ENCODE peak calls at places on chromosomes 11 and 22, in nine cellular contexts. One of them, this sample, is unnamed.

GRCh38 chr11:80182906-80183305 is 742.1 kb upstream of the TENM4 start:
- DNase-seq in heart right ventricle: no peak
- DNase-seq in lung: no peak
- DNase-seq in thyroid gland: no peak
- DNase-seq in heart left ventricle: no peak
- DNase-seq in lower lobe of right lung: no peak
- DNase-seq in NT2/D1: no peak
- DNase-seq in thoracic aorta: no peak
- DNase-seq in neural progenitor cell: no peak
- DNase-seq in this sample: no peak

GRCh38 chr22:19036523-19037273 is 85.5 kb downstream of the DGCR2 start:
- DNase-seq in heart right ventricle: no peak
- DNase-seq in lung: no peak
- DNase-seq in thyroid gland: no peak
- DNase-seq in heart left ventricle: no peak
- DNase-seq in lower lobe of right lung: peak; percentile 38
- DNase-seq in NT2/D1: no peak
- DNase-seq in thoracic aorta: no peak
- DNase-seq in neural progenitor cell: no peak
- DNase-seq in this sample: no peak

GRCh38 chr11:124602193-124602592 is 9.0 kb upstream of the PANX3 start:
- DNase-seq in heart right ventricle: no peak
- DNase-seq in lung: no peak
- DNase-seq in thyroid gland: no peak
- DNase-seq in heart left ventricle: no peak
- DNase-seq in lower lobe of right lung: no peak
- DNase-seq in NT2/D1: no peak
- DNase-seq in thoracic aorta: no peak
- DNase-seq in neural progenitor cell: no peak
- DNase-seq in this sample: no peak

GRCh38 chr11:62601114-62601363 is 626 bp downstream of the MTA2 start:
- DNase-seq in heart right ventricle: peak; percentile 69
- DNase-seq in lung: no peak
- DNase-seq in thyroid gland: peak; percentile 65
- DNase-seq in heart left ventricle: no peak
- DNase-seq in lower lobe of right lung: no peak
- DNase-seq in NT2/D1: no peak
- DNase-seq in thoracic aorta: no peak
- DNase-seq in neural progenitor cell: no peak
- DNase-seq in this sample: no peak

GRCh38 chr22:49768961-49769690 is 58.5 kb downstream of the BRD1 start:
- DNase-seq in heart right ventricle: no peak
- DNase-seq in lung: no peak
- DNase-seq in thyroid gland: peak; percentile 85
- DNase-seq in heart left ventricle: no peak
- DNase-seq in lower lobe of right lung: peak; percentile 52
- DNase-seq in NT2/D1: no peak
- DNase-seq in thoracic aorta: no peak
- DNase-seq in neural progenitor cell: no peak
- DNase-seq in this sample: peak; percentile 72

GRCh38 chr11:128302425-128303186 is 284.8 kb downstream of the ETS1 start:
- DNase-seq in heart right ventricle: no peak
- DNase-seq in lung: no peak
- DNase-seq in thyroid gland: no peak
- DNase-seq in heart left ventricle: no peak
- DNase-seq in lower lobe of right lung: no peak
- DNase-seq in NT2/D1: no peak
- DNase-seq in thoracic aorta: no peak
- DNase-seq in neural progenitor cell: no peak
- DNase-seq in this sample: no peak

GRCh38 chr22:30425616-30426394 is at the start of gene MTFP1:
- DNase-seq in heart right ventricle: peak; percentile 66
- DNase-seq in lung: peak; percentile 64
- DNase-seq in thyroid gland: peak; percentile 75
- DNase-seq in heart left ventricle: peak; percentile 68
- DNase-seq in lower lobe of right lung: peak; percentile 66
- DNase-seq in NT2/D1: peak; percentile 47
- DNase-seq in thoracic aorta: no peak
- DNase-seq in neural progenitor cell: peak; percentile 91
- DNase-seq in this sample: peak; percentile 82

GRCh38 chr22:42307806-42308563 is 37.5 kb upstream of the TCF20 start:
- DNase-seq in heart right ventricle: no peak
- DNase-seq in lung: no peak
- DNase-seq in thyroid gland: no peak
- DNase-seq in heart left ventricle: no peak
- DNase-seq in lower lobe of right lung: no peak
- DNase-seq in NT2/D1: no peak
- DNase-seq in thoracic aorta: no peak
- DNase-seq in neural progenitor cell: no peak
- DNase-seq in this sample: no peak

GRCh38 chr22:50714150-50714549 is 23.9 kb upstream of the ACR start:
- DNase-seq in heart right ventricle: no peak
- DNase-seq in lung: no peak
- DNase-seq in thyroid gland: no peak
- DNase-seq in heart left ventricle: peak; percentile 20
- DNase-seq in lower lobe of right lung: peak; percentile 33
- DNase-seq in NT2/D1: no peak
- DNase-seq in thoracic aorta: no peak
- DNase-seq in neural progenitor cell: no peak
- DNase-seq in this sample: no peak

GRCh38 chr11:117095301-117096139 is 2.7 kb downstream of the SIK3 start:
- DNase-seq in heart right ventricle: no peak
- DNase-seq in lung: no peak
- DNase-seq in thyroid gland: no peak
- DNase-seq in heart left ventricle: no peak
- DNase-seq in lower lobe of right lung: no peak
- DNase-seq in NT2/D1: no peak
- DNase-seq in thoracic aorta: no peak
- DNase-seq in neural progenitor cell: no peak
- DNase-seq in this sample: no peak

GRCh38 chr11:117096973-117097566 is 1.2 kb downstream of the SIK3 start:
- DNase-seq in heart right ventricle: no peak
- DNase-seq in lung: no peak
- DNase-seq in thyroid gland: no peak
- DNase-seq in heart left ventricle: no peak
- DNase-seq in lower lobe of right lung: no peak
- DNase-seq in NT2/D1: no peak
- DNase-seq in thoracic aorta: no peak
- DNase-seq in neural progenitor cell: no peak
- DNase-seq in this sample: no peak

GRCh38 chr11:117096140-117096972 is 1.9 kb downstream of the SIK3 start:
- DNase-seq in heart right ventricle: no peak
- DNase-seq in lung: no peak
- DNase-seq in thyroid gland: peak; percentile 23
- DNase-seq in heart left ventricle: no peak
- DNase-seq in lower lobe of right lung: no peak
- DNase-seq in NT2/D1: no peak
- DNase-seq in thoracic aorta: no peak
- DNase-seq in neural progenitor cell: peak; percentile 64
- DNase-seq in this sample: no peak

GRCh38 chr11:117092951-117093590 is 5.2 kb downstream of the SIK3 start:
- DNase-seq in heart right ventricle: no peak
- DNase-seq in lung: no peak
- DNase-seq in thyroid gland: no peak
- DNase-seq in heart left ventricle: no peak
- DNase-seq in lower lobe of right lung: no peak
- DNase-seq in NT2/D1: no peak
- DNase-seq in thoracic aorta: no peak
- DNase-seq in neural progenitor cell: no peak
- DNase-seq in this sample: no peak

DNA sequence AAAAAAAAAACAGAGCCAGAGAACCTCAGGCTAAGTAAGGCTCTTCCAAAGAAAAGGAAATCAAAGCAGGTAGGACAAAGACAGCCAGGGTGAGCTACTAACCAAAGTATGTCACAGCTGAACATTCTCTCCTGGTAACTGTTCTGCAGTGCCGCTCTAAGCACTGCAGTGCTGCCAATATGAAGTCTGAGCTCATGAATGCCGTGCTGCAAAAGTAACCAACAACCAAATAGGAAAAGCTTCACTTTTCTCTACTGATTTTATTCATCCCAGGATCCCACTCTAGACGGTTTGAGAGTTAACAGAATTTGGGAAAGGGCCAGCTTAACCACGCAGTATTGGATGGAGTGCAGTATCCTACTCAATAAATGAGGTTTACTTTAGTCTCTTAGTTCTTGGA is 3.5 kb downstream of the SIK3 start:
- DNase-seq in heart right ventricle: no peak
- DNase-seq in lung: no peak
- DNase-seq in thyroid gland: peak; percentile 41
- DNase-seq in heart left ventricle: no peak
- DNase-seq in lower lobe of right lung: no peak
- DNase-seq in NT2/D1: no peak
- DNase-seq in thoracic aorta: no peak
- DNase-seq in neural progenitor cell: peak; percentile 32
- DNase-seq in this sample: no peak
- H3K4me1 ChIP-seq in heart right ventricle: peaks cover 65% of the 10 kb centered on the region
- H3K4me1 ChIP-seq in lung: peaks cover 5% of the 10 kb centered on the region
- H3K4me1 ChIP-seq in thyroid gland: peaks cover 50% of the 10 kb centered on the region
- H3K4me1 ChIP-seq in heart left ventricle: peaks cover 52% of the 10 kb centered on the region
- H3K4me1 ChIP-seq in lower lobe of right lung: peaks cover 54% of the 10 kb centered on the region
- H3K4me1 ChIP-seq in NT2/D1: peaks cover 6% of the 10 kb centered on the region
- H3K4me1 ChIP-seq in thoracic aorta: peaks cover 82% of the 10 kb centered on the region
- H3K4me1 ChIP-seq in neural progenitor cell: peaks cover 37% of the 10 kb centered on the region
- H3K4me1 ChIP-seq in this sample: peaks cover 16% of the 10 kb centered on the region

GRCh38 chr11:26093206-26093605 is 238.7 kb upstream of the ANO3 start:
- DNase-seq in heart right ventricle: no peak
- DNase-seq in lung: no peak
- DNase-seq in thyroid gland: no peak
- DNase-seq in heart left ventricle: no peak
- DNase-seq in lower lobe of right lung: no peak
- DNase-seq in NT2/D1: no peak
- DNase-seq in thoracic aorta: no peak
- DNase-seq in neural progenitor cell: no peak
- DNase-seq in this sample: no peak
- H3K4me3 ChIP-seq in heart right ventricle: no peak overlapping the region
- H3K4me3 ChIP-seq in lung: no peak overlapping the region
- H3K4me3 ChIP-seq in thyroid gland: no peak overlapping the region
- H3K4me3 ChIP-seq in heart left ventricle: no peak overlapping the region
- H3K4me3 ChIP-seq in lower lobe of right lung: no peak overlapping the region
- H3K4me3 ChIP-seq in NT2/D1: no peak overlapping the region
- H3K4me3 ChIP-seq in thoracic aorta: no peak overlapping the region
- H3K4me3 ChIP-seq in neural progenitor cell: no peak overlapping the region
- H3K4me3 ChIP-seq in this sample: no peak overlapping the region

GRCh38 chr22:39369186-39369585 is 19.4 kb downstream of the SYNGR1 start:
- DNase-seq in heart right ventricle: no peak
- DNase-seq in lung: no peak
- DNase-seq in thyroid gland: no peak
- DNase-seq in heart left ventricle: no peak
- DNase-seq in lower lobe of right lung: no peak
- DNase-seq in NT2/D1: no peak
- DNase-seq in thoracic aorta: no peak
- DNase-seq in neural progenitor cell: no peak
- DNase-seq in this sample: no peak

GRCh38 chr22:39364646-39365405 is 15.0 kb downstream of the SYNGR1 start:
- DNase-seq in heart right ventricle: no peak
- DNase-seq in lung: no peak
- DNase-seq in thyroid gland: no peak
- DNase-seq in heart left ventricle: no peak
- DNase-seq in lower lobe of right lung: no peak
- DNase-seq in NT2/D1: no peak
- DNase-seq in thoracic aorta: no peak
- DNase-seq in neural progenitor cell: no peak
- DNase-seq in this sample: no peak

GRCh38 chr22:39368402-39368801 is 18.6 kb downstream of the SYNGR1 start:
- DNase-seq in heart right ventricle: no peak
- DNase-seq in lung: no peak
- DNase-seq in thyroid gland: no peak
- DNase-seq in heart left ventricle: peak; percentile 41
- DNase-seq in lower lobe of right lung: no peak
- DNase-seq in NT2/D1: no peak
- DNase-seq in thoracic aorta: no peak
- DNase-seq in neural progenitor cell: no peak
- DNase-seq in this sample: no peak

GRCh38 chr22:39365406-39365782 is 15.6 kb downstream of the SYNGR1 start:
- DNase-seq in heart right ventricle: no peak
- DNase-seq in lung: no peak
- DNase-seq in thyroid gland: no peak
- DNase-seq in heart left ventricle: no peak
- DNase-seq in lower lobe of right lung: no peak
- DNase-seq in NT2/D1: no peak
- DNase-seq in thoracic aorta: no peak
- DNase-seq in neural progenitor cell: no peak
- DNase-seq in this sample: no peak

DNA sequence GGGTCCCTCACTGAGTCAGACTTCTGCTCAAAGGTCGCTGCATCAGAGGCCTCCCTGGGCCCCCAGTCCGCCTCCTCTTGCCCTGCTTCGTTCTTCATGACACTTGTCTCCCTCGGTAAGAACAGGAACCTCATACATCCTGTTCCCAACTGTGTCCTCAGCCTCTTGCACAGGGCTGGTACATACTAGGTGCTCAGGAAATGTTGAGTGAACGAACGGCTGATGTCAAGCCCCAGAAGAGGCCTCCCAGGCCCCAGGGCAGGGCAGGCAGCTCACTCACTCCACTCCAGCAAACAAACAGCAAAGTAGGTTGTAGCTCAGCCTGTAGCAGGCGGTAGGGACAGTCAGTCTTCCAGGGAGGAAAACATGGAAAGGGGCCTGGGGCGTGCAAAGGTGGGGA is 17.2 kb downstream of the SYNGR1 start:
- DNase-seq in heart right ventricle: no peak
- DNase-seq in lung: no peak
- DNase-seq in thyroid gland: no peak
- DNase-seq in heart left ventricle: no peak
- DNase-seq in lower lobe of right lung: no peak
- DNase-seq in NT2/D1: no peak
- DNase-seq in thoracic aorta: no peak
- DNase-seq in neural progenitor cell: no peak
- DNase-seq in this sample: no peak
- H3K4me1 ChIP-seq in heart right ventricle: peaks cover 17% of the 10 kb centered on the region
- H3K4me1 ChIP-seq in lung: no peaks in the 10 kb centered on the region
- H3K4me1 ChIP-seq in thyroid gland: no peaks in the 10 kb centered on the region
- H3K4me1 ChIP-seq in heart left ventricle: peaks cover 19% of the 10 kb centered on the region
- H3K4me1 ChIP-seq in lower lobe of right lung: no peaks in the 10 kb centered on the region
- H3K4me1 ChIP-seq in NT2/D1: peaks cover 19% of the 10 kb centered on the region
- H3K4me1 ChIP-seq in thoracic aorta: no peaks in the 10 kb centered on the region
- H3K4me1 ChIP-seq in neural progenitor cell: peaks cover 13% of the 10 kb centered on the region
- H3K4me1 ChIP-seq in this sample: no peaks in the 10 kb centered on the region

DNA sequence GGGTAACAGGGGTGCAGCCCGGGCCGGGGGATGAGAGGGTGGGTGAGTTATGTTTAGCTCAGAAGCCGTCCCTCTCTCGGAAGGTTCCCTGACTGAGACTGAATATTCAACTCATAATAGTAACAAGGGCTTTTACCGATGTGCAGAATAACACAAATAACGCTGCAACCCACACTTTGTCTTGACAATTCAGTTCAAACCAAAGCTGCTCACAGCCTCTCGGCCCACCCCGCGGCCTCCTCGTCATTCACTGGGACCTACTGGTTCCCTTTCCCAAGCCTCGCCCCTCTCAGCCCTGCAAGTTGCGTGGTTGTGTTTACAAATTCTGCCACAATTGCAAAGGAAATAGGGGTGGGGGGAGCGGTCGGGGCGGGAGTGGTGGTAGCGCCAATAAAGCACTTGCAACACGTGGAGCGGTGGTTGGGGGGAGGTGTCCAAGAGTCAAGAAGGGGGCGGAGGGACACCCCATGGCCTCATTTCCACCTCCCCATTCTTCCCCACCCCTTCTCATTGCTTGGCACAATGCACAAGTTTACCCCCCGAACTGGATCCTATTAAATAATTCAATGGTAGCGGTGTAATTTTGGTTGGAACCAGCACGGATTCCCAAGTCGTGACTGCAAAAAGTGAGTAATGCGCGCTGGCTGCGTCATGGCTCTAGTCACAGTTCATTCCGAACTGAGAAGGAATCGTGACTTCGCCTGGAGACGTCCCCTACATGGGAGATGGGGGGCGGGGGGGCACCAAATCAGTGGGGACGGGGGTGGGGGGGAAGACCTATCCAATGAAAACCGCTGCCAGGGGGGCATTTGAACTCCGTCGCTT is 102.0 kb upstream of the HSD17B12 start:
- DNase-seq in heart right ventricle: no peak
- DNase-seq in lung: no peak
- DNase-seq in thyroid gland: no peak
- DNase-seq in heart left ventricle: no peak
- DNase-seq in lower lobe of right lung: no peak
- DNase-seq in NT2/D1: no peak
- DNase-seq in thoracic aorta: no peak
- DNase-seq in neural progenitor cell: no peak
- DNase-seq in this sample: no peak
- H3K4me3 ChIP-seq in heart right ventricle: peak overlapping the region; percentile 56
- H3K4me3 ChIP-seq in lung: no peak overlapping the region
- H3K4me3 ChIP-seq in thyroid gland: no peak overlapping the region
- H3K4me3 ChIP-seq in heart left ventricle: peak overlapping the region; percentile 62
- H3K4me3 ChIP-seq in lower lobe of right lung: peak overlapping the region; percentile 53
- H3K4me3 ChIP-seq in NT2/D1: peak overlapping the region; percentile 68
- H3K4me3 ChIP-seq in thoracic aorta: peak overlapping the region; percentile 74
- H3K4me3 ChIP-seq in neural progenitor cell: peak overlapping the region; percentile 57
- H3K4me3 ChIP-seq in this sample: peak overlapping the region; percentile 44